ENCODE peak calls at places on chromosomes 4 and X, in ten cellular contexts. One of them, this sample, is unnamed.

GRCh38 chr4:181796502-181796901 is 446.7 kb upstream of the TENM3 start:
- DNase-seq in H9: no peak
- DNase-seq in NCI-H2171 treated with DMSO at 0.1 percent for 48 hours: no peak
- DNase-seq in skeletal muscle cell: peak
- DNase-seq in cardiac fibroblast: peak
- DNase-seq in BJ: no peak
- DNase-seq in midbrain: no peak
- DNase-seq in Caco-2: no peak
- DNase-seq in kidney epithelial cell: no peak
- DNase-seq in activated naive CD8-positive, alpha-beta T cell treated with anti-CD3 and anti-CD28 coated beads, Interleukin-2, amount 50 U/mL, for 24 hours: no peak
- DNase-seq in this sample: no peak

GRCh38 chr4:155371432-155372043 is 5.2 kb downstream of the MAP9 start:
- DNase-seq in H9: no peak
- DNase-seq in NCI-H2171 treated with DMSO at 0.1 percent for 48 hours: peak
- DNase-seq in skeletal muscle cell: no peak
- DNase-seq in cardiac fibroblast: peak
- DNase-seq in BJ: no peak
- DNase-seq in midbrain: no peak
- DNase-seq in Caco-2: no peak
- DNase-seq in kidney epithelial cell: no peak
- DNase-seq in activated naive CD8-positive, alpha-beta T cell treated with anti-CD3 and anti-CD28 coated beads, Interleukin-2, amount 50 U/mL, for 24 hours: no peak
- DNase-seq in this sample: no peak

GRCh38 chr4:141668200-141668599 is 31.8 kb downstream of the IL15 start:
- DNase-seq in H9: no peak
- DNase-seq in NCI-H2171 treated with DMSO at 0.1 percent for 48 hours: no peak
- DNase-seq in skeletal muscle cell: no peak
- DNase-seq in cardiac fibroblast: no peak
- DNase-seq in BJ: no peak
- DNase-seq in midbrain: no peak
- DNase-seq in Caco-2: no peak
- DNase-seq in kidney epithelial cell: no peak
- DNase-seq in activated naive CD8-positive, alpha-beta T cell treated with anti-CD3 and anti-CD28 coated beads, Interleukin-2, amount 50 U/mL, for 24 hours: no peak
- DNase-seq in this sample: no peak

GRCh38 chr4:74440356-74440755 is 4.6 kb upstream of the AREG start:
- DNase-seq in H9: no peak
- DNase-seq in NCI-H2171 treated with DMSO at 0.1 percent for 48 hours: no peak
- DNase-seq in skeletal muscle cell: no peak
- DNase-seq in cardiac fibroblast: no peak
- DNase-seq in BJ: no peak
- DNase-seq in midbrain: no peak
- DNase-seq in Caco-2: no peak
- DNase-seq in kidney epithelial cell: no peak
- DNase-seq in activated naive CD8-positive, alpha-beta T cell treated with anti-CD3 and anti-CD28 coated beads, Interleukin-2, amount 50 U/mL, for 24 hours: no peak
- DNase-seq in this sample: no peak

GRCh38 chrX:94831364-94831763 is 1157.4 kb downstream of the FAM133A start:
- DNase-seq in H9: no peak
- DNase-seq in NCI-H2171 treated with DMSO at 0.1 percent for 48 hours: peak
- DNase-seq in skeletal muscle cell: no peak
- DNase-seq in cardiac fibroblast: peak
- DNase-seq in BJ: no peak
- DNase-seq in midbrain: peak
- DNase-seq in Caco-2: no peak
- DNase-seq in kidney epithelial cell: no peak
- DNase-seq in activated naive CD8-positive, alpha-beta T cell treated with anti-CD3 and anti-CD28 coated beads, Interleukin-2, amount 50 U/mL, for 24 hours: no peak
- DNase-seq in this sample: peak

GRCh38 chrX:40153335-40154221 is 55.8 kb upstream of the BCOR start:
- DNase-seq in H9: peak
- DNase-seq in NCI-H2171 treated with DMSO at 0.1 percent for 48 hours: peak
- DNase-seq in skeletal muscle cell: no peak
- DNase-seq in cardiac fibroblast: no peak
- DNase-seq in BJ: no peak
- DNase-seq in midbrain: peak
- DNase-seq in Caco-2: no peak
- DNase-seq in kidney epithelial cell: no peak
- DNase-seq in activated naive CD8-positive, alpha-beta T cell treated with anti-CD3 and anti-CD28 coated beads, Interleukin-2, amount 50 U/mL, for 24 hours: peak
- DNase-seq in this sample: no peak

GRCh38 chr4:168883513-168883912 is 126.5 kb downstream of the CBR4 start:
- DNase-seq in H9: no peak
- DNase-seq in NCI-H2171 treated with DMSO at 0.1 percent for 48 hours: no peak
- DNase-seq in skeletal muscle cell: no peak
- DNase-seq in cardiac fibroblast: no peak
- DNase-seq in BJ: no peak
- DNase-seq in midbrain: no peak
- DNase-seq in Caco-2: no peak
- DNase-seq in kidney epithelial cell: no peak
- DNase-seq in activated naive CD8-positive, alpha-beta T cell treated with anti-CD3 and anti-CD28 coated beads, Interleukin-2, amount 50 U/mL, for 24 hours: no peak
- DNase-seq in this sample: no peak

GRCh38 chr4:156977435-156978160 is 6.0 kb upstream of the PDGFC start:
- DNase-seq in H9: no peak
- DNase-seq in NCI-H2171 treated with DMSO at 0.1 percent for 48 hours: no peak
- DNase-seq in skeletal muscle cell: peak
- DNase-seq in cardiac fibroblast: peak
- DNase-seq in BJ: peak
- DNase-seq in midbrain: no peak
- DNase-seq in Caco-2: no peak
- DNase-seq in kidney epithelial cell: peak
- DNase-seq in activated naive CD8-positive, alpha-beta T cell treated with anti-CD3 and anti-CD28 coated beads, Interleukin-2, amount 50 U/mL, for 24 hours: no peak
- DNase-seq in this sample: peak

GRCh38 chr4:15649914-15650545 is 5.1 kb downstream of the FBXL5 start:
- DNase-seq in H9: peak
- DNase-seq in NCI-H2171 treated with DMSO at 0.1 percent for 48 hours: peak
- DNase-seq in skeletal muscle cell: no peak
- DNase-seq in cardiac fibroblast: peak
- DNase-seq in BJ: no peak
- DNase-seq in midbrain: peak
- DNase-seq in Caco-2: peak
- DNase-seq in kidney epithelial cell: no peak
- DNase-seq in activated naive CD8-positive, alpha-beta T cell treated with anti-CD3 and anti-CD28 coated beads, Interleukin-2, amount 50 U/mL, for 24 hours: peak
- DNase-seq in this sample: peak

GRCh38 chrX:147565239-147565638 is 346.5 kb upstream of the FMR1 start:
- DNase-seq in H9: no peak
- DNase-seq in NCI-H2171 treated with DMSO at 0.1 percent for 48 hours: no peak
- DNase-seq in skeletal muscle cell: no peak
- DNase-seq in cardiac fibroblast: no peak
- DNase-seq in BJ: no peak
- DNase-seq in midbrain: no peak
- DNase-seq in Caco-2: no peak
- DNase-seq in kidney epithelial cell: no peak
- DNase-seq in activated naive CD8-positive, alpha-beta T cell treated with anti-CD3 and anti-CD28 coated beads, Interleukin-2, amount 50 U/mL, for 24 hours: no peak
- DNase-seq in this sample: no peak

GRCh38 chr4:83599183-83599582 is 63.3 kb downstream of the GPAT3 start:
- DNase-seq in H9: no peak
- DNase-seq in NCI-H2171 treated with DMSO at 0.1 percent for 48 hours: peak
- DNase-seq in skeletal muscle cell: no peak
- DNase-seq in cardiac fibroblast: peak
- DNase-seq in BJ: no peak
- DNase-seq in midbrain: no peak
- DNase-seq in Caco-2: no peak
- DNase-seq in kidney epithelial cell: no peak
- DNase-seq in activated naive CD8-positive, alpha-beta T cell treated with anti-CD3 and anti-CD28 coated beads, Interleukin-2, amount 50 U/mL, for 24 hours: no peak
- DNase-seq in this sample: no peak

GRCh38 chr4:81622028-81622427 is 150.3 kb upstream of the RASGEF1B start:
- DNase-seq in H9: no peak
- DNase-seq in NCI-H2171 treated with DMSO at 0.1 percent for 48 hours: no peak
- DNase-seq in skeletal muscle cell: no peak
- DNase-seq in cardiac fibroblast: no peak
- DNase-seq in BJ: no peak
- DNase-seq in midbrain: no peak
- DNase-seq in Caco-2: no peak
- DNase-seq in kidney epithelial cell: no peak
- DNase-seq in activated naive CD8-positive, alpha-beta T cell treated with anti-CD3 and anti-CD28 coated beads, Interleukin-2, amount 50 U/mL, for 24 hours: no peak
- DNase-seq in this sample: no peak

GRCh38 chr4:88439161-88439760 is 17.7 kb upstream of the HERC5 start:
- DNase-seq in H9: peak
- DNase-seq in NCI-H2171 treated with DMSO at 0.1 percent for 48 hours: no peak
- DNase-seq in skeletal muscle cell: no peak
- DNase-seq in cardiac fibroblast: no peak
- DNase-seq in BJ: peak
- DNase-seq in midbrain: no peak
- DNase-seq in Caco-2: peak
- DNase-seq in kidney epithelial cell: no peak
- DNase-seq in activated naive CD8-positive, alpha-beta T cell treated with anti-CD3 and anti-CD28 coated beads, Interleukin-2, amount 50 U/mL, for 24 hours: no peak
- DNase-seq in this sample: no peak

GRCh38 chrX:72308566-72309296 is 3.0 kb upstream of the CITED1 start:
- DNase-seq in H9: peak
- DNase-seq in NCI-H2171 treated with DMSO at 0.1 percent for 48 hours: peak
- DNase-seq in skeletal muscle cell: peak
- DNase-seq in cardiac fibroblast: peak
- DNase-seq in BJ: no peak
- DNase-seq in midbrain: peak
- DNase-seq in Caco-2: peak
- DNase-seq in kidney epithelial cell: no peak
- DNase-seq in activated naive CD8-positive, alpha-beta T cell treated with anti-CD3 and anti-CD28 coated beads, Interleukin-2, amount 50 U/mL, for 24 hours: peak
- DNase-seq in this sample: peak

GRCh38 chrX:149871940-149872339 is 9.0 kb upstream of the MAGEA8 start:
- DNase-seq in H9: peak
- DNase-seq in NCI-H2171 treated with DMSO at 0.1 percent for 48 hours: no peak
- DNase-seq in skeletal muscle cell: no peak
- DNase-seq in cardiac fibroblast: peak
- DNase-seq in BJ: no peak
- DNase-seq in midbrain: no peak
- DNase-seq in Caco-2: peak
- DNase-seq in kidney epithelial cell: no peak
- DNase-seq in activated naive CD8-positive, alpha-beta T cell treated with anti-CD3 and anti-CD28 coated beads, Interleukin-2, amount 50 U/mL, for 24 hours: peak
- DNase-seq in this sample: no peak

GRCh38 chrX:11406109-11406755 is 113.0 kb downstream of the AMELX start:
- DNase-seq in H9: no peak
- DNase-seq in NCI-H2171 treated with DMSO at 0.1 percent for 48 hours: no peak
- DNase-seq in skeletal muscle cell: no peak
- DNase-seq in cardiac fibroblast: no peak
- DNase-seq in BJ: no peak
- DNase-seq in midbrain: no peak
- DNase-seq in Caco-2: no peak
- DNase-seq in kidney epithelial cell: no peak
- DNase-seq in activated naive CD8-positive, alpha-beta T cell treated with anti-CD3 and anti-CD28 coated beads, Interleukin-2, amount 50 U/mL, for 24 hours: no peak
- DNase-seq in this sample: no peak

GRCh38 chr4:100848865-100849264 is 331.0 kb upstream of the EMCN start:
- DNase-seq in H9: peak
- DNase-seq in NCI-H2171 treated with DMSO at 0.1 percent for 48 hours: no peak
- DNase-seq in skeletal muscle cell: no peak
- DNase-seq in cardiac fibroblast: no peak
- DNase-seq in BJ: no peak
- DNase-seq in midbrain: peak
- DNase-seq in Caco-2: peak
- DNase-seq in kidney epithelial cell: no peak
- DNase-seq in activated naive CD8-positive, alpha-beta T cell treated with anti-CD3 and anti-CD28 coated beads, Interleukin-2, amount 50 U/mL, for 24 hours: no peak
- DNase-seq in this sample: no peak

GRCh38 chr4:109912706-109913621 is at the start of gene EGF:
- DNase-seq in H9: no peak
- DNase-seq in NCI-H2171 treated with DMSO at 0.1 percent for 48 hours: no peak
- DNase-seq in skeletal muscle cell: peak
- DNase-seq in cardiac fibroblast: peak
- DNase-seq in BJ: no peak
- DNase-seq in midbrain: peak
- DNase-seq in Caco-2: no peak
- DNase-seq in kidney epithelial cell: peak
- DNase-seq in activated naive CD8-positive, alpha-beta T cell treated with anti-CD3 and anti-CD28 coated beads, Interleukin-2, amount 50 U/mL, for 24 hours: no peak
- DNase-seq in this sample: peak

GRCh38 chr4:15164571-15164970 is 162.3 kb downstream of the CPEB2 start:
- DNase-seq in H9: no peak
- DNase-seq in NCI-H2171 treated with DMSO at 0.1 percent for 48 hours: no peak
- DNase-seq in skeletal muscle cell: no peak
- DNase-seq in cardiac fibroblast: no peak
- DNase-seq in BJ: no peak
- DNase-seq in midbrain: no peak
- DNase-seq in Caco-2: no peak
- DNase-seq in kidney epithelial cell: no peak
- DNase-seq in activated naive CD8-positive, alpha-beta T cell treated with anti-CD3 and anti-CD28 coated beads, Interleukin-2, amount 50 U/mL, for 24 hours: no peak
- DNase-seq in this sample: peak

GRCh38 chr4:31104033-31104432 is 383.9 kb downstream of the PCDH7 start:
- DNase-seq in H9: no peak
- DNase-seq in NCI-H2171 treated with DMSO at 0.1 percent for 48 hours: no peak
- DNase-seq in skeletal muscle cell: no peak
- DNase-seq in cardiac fibroblast: no peak
- DNase-seq in BJ: no peak
- DNase-seq in midbrain: no peak
- DNase-seq in Caco-2: no peak
- DNase-seq in kidney epithelial cell: no peak
- DNase-seq in activated naive CD8-positive, alpha-beta T cell treated with anti-CD3 and anti-CD28 coated beads, Interleukin-2, amount 50 U/mL, for 24 hours: no peak
- DNase-seq in this sample: no peak

GRCh38 chrX:37701588-37701987 is 16.0 kb downstream of the XK start:
- DNase-seq in H9: peak
- DNase-seq in NCI-H2171 treated with DMSO at 0.1 percent for 48 hours: peak
- DNase-seq in skeletal muscle cell: no peak
- DNase-seq in cardiac fibroblast: no peak
- DNase-seq in BJ: no peak
- DNase-seq in midbrain: no peak
- DNase-seq in Caco-2: no peak
- DNase-seq in kidney epithelial cell: no peak
- DNase-seq in activated naive CD8-positive, alpha-beta T cell treated with anti-CD3 and anti-CD28 coated beads, Interleukin-2, amount 50 U/mL, for 24 hours: no peak
- DNase-seq in this sample: no peak

GRCh38 chrX:118350221-118350620 is 4.3 kb downstream of the WDR44 start:
- DNase-seq in H9: no peak
- DNase-seq in NCI-H2171 treated with DMSO at 0.1 percent for 48 hours: no peak
- DNase-seq in skeletal muscle cell: no peak
- DNase-seq in cardiac fibroblast: peak
- DNase-seq in BJ: no peak
- DNase-seq in midbrain: no peak
- DNase-seq in Caco-2: no peak
- DNase-seq in kidney epithelial cell: no peak
- DNase-seq in activated naive CD8-positive, alpha-beta T cell treated with anti-CD3 and anti-CD28 coated beads, Interleukin-2, amount 50 U/mL, for 24 hours: no peak
- DNase-seq in this sample: no peak

GRCh38 chr4:156656911-156657310 is 314.7 kb downstream of the PDGFC start:
- DNase-seq in H9: no peak
- DNase-seq in NCI-H2171 treated with DMSO at 0.1 percent for 48 hours: no peak
- DNase-seq in skeletal muscle cell: no peak
- DNase-seq in cardiac fibroblast: no peak
- DNase-seq in BJ: no peak
- DNase-seq in midbrain: no peak
- DNase-seq in Caco-2: no peak
- DNase-seq in kidney epithelial cell: no peak
- DNase-seq in activated naive CD8-positive, alpha-beta T cell treated with anti-CD3 and anti-CD28 coated beads, Interleukin-2, amount 50 U/mL, for 24 hours: no peak
- DNase-seq in this sample: no peak

GRCh38 chr4:105622269-105622668 is 69.8 kb downstream of the ARHGEF38 start:
- DNase-seq in H9: no peak
- DNase-seq in NCI-H2171 treated with DMSO at 0.1 percent for 48 hours: no peak
- DNase-seq in skeletal muscle cell: peak
- DNase-seq in cardiac fibroblast: peak
- DNase-seq in BJ: no peak
- DNase-seq in midbrain: no peak
- DNase-seq in Caco-2: no peak
- DNase-seq in kidney epithelial cell: no peak
- DNase-seq in activated naive CD8-positive, alpha-beta T cell treated with anti-CD3 and anti-CD28 coated beads, Interleukin-2, amount 50 U/mL, for 24 hours: no peak
- DNase-seq in this sample: no peak

GRCh38 chr4:83436680-83437079 is 18.9 kb downstream of the HELQ start:
- DNase-seq in H9: no peak
- DNase-seq in NCI-H2171 treated with DMSO at 0.1 percent for 48 hours: no peak
- DNase-seq in skeletal muscle cell: no peak
- DNase-seq in cardiac fibroblast: no peak
- DNase-seq in BJ: no peak
- DNase-seq in midbrain: no peak
- DNase-seq in Caco-2: no peak
- DNase-seq in kidney epithelial cell: no peak
- DNase-seq in activated naive CD8-positive, alpha-beta T cell treated with anti-CD3 and anti-CD28 coated beads, Interleukin-2, amount 50 U/mL, for 24 hours: no peak
- DNase-seq in this sample: no peak

GRCh38 chr4:162921178-162921785 is 245.4 kb downstream of the NAF1 start:
- DNase-seq in H9: peak
- DNase-seq in NCI-H2171 treated with DMSO at 0.1 percent for 48 hours: no peak
- DNase-seq in skeletal muscle cell: no peak
- DNase-seq in cardiac fibroblast: no peak
- DNase-seq in BJ: no peak
- DNase-seq in midbrain: no peak
- DNase-seq in Caco-2: no peak
- DNase-seq in kidney epithelial cell: no peak
- DNase-seq in activated naive CD8-positive, alpha-beta T cell treated with anti-CD3 and anti-CD28 coated beads, Interleukin-2, amount 50 U/mL, for 24 hours: no peak
- DNase-seq in this sample: no peak

GRCh38 chrX:15298201-15298600 is 17.2 kb downstream of the ASB11 start:
- DNase-seq in H9: no peak
- DNase-seq in NCI-H2171 treated with DMSO at 0.1 percent for 48 hours: no peak
- DNase-seq in skeletal muscle cell: no peak
- DNase-seq in cardiac fibroblast: peak
- DNase-seq in BJ: no peak
- DNase-seq in midbrain: no peak
- DNase-seq in Caco-2: no peak
- DNase-seq in kidney epithelial cell: no peak
- DNase-seq in activated naive CD8-positive, alpha-beta T cell treated with anti-CD3 and anti-CD28 coated beads, Interleukin-2, amount 50 U/mL, for 24 hours: no peak
- DNase-seq in this sample: no peak

GRCh38 chr4:72525938-72526337 is 43.1 kb downstream of the ADAMTS3 start:
- DNase-seq in H9: no peak
- DNase-seq in NCI-H2171 treated with DMSO at 0.1 percent for 48 hours: no peak
- DNase-seq in skeletal muscle cell: peak
- DNase-seq in cardiac fibroblast: peak
- DNase-seq in BJ: peak
- DNase-seq in midbrain: peak
- DNase-seq in Caco-2: no peak
- DNase-seq in kidney epithelial cell: peak
- DNase-seq in activated naive CD8-positive, alpha-beta T cell treated with anti-CD3 and anti-CD28 coated beads, Interleukin-2, amount 50 U/mL, for 24 hours: no peak
- DNase-seq in this sample: peak